ENCODE peak calls at places on chromosomes 13 and 19, in seven cellular contexts. One of them, this sample, is unnamed.

GRCh38 chr13:109885235-109885634 is 98.9 kb upstream of the IRS2 start:
- DNase-seq in HEK293T: no peak
- DNase-seq in WTC11: no peak
- DNase-seq in GM12878: no peak
- DNase-seq in HepG2: no peak
- DNase-seq in HCT116: no peak
- DNase-seq in H1: no peak
- DNase-seq in this sample: no peak

GRCh38 chr19:55624109-55625003 is at the start of gene ZNF784:
- DNase-seq in HEK293T: peak; percentile 94
- DNase-seq in WTC11: peak; percentile 92
- DNase-seq in GM12878: no peak
- DNase-seq in HepG2: peak; percentile 82
- DNase-seq in HCT116: peak; percentile 85
- DNase-seq in H1: peak; percentile 95
- DNase-seq in this sample: peak; percentile 95

GRCh38 chr13:112965103-112965502 is 3.9 kb upstream of the MCF2L start:
- DNase-seq in HEK293T: no peak
- DNase-seq in WTC11: no peak
- DNase-seq in GM12878: no peak
- DNase-seq in HepG2: no peak
- DNase-seq in HCT116: no peak
- DNase-seq in H1: no peak
- DNase-seq in this sample: no peak

GRCh38 chr13:79196366-79196765 is 209.7 kb downstream of the RBM26 start:
- DNase-seq in HEK293T: no peak
- DNase-seq in WTC11: no peak
- DNase-seq in GM12878: no peak
- DNase-seq in HepG2: no peak
- DNase-seq in HCT116: no peak
- DNase-seq in H1: no peak
- DNase-seq in this sample: no peak

GRCh38 chr19:55592391-55593090 is 6.8 kb downstream of the FIZ1 start:
- DNase-seq in HEK293T: no peak
- DNase-seq in WTC11: no peak
- DNase-seq in GM12878: no peak
- DNase-seq in HepG2: no peak
- DNase-seq in HCT116: no peak
- DNase-seq in H1: peak; percentile 45
- DNase-seq in this sample: no peak

GRCh38 chr13:32159147-32159869 is 127.7 kb downstream of the FRY start:
- DNase-seq in HEK293T: no peak
- DNase-seq in WTC11: no peak
- DNase-seq in GM12878: no peak
- DNase-seq in HepG2: no peak
- DNase-seq in HCT116: no peak
- DNase-seq in H1: no peak
- DNase-seq in this sample: no peak

GRCh38 chr13:39054112-39054511 is 15.9 kb downstream of the NHLRC3 start:
- DNase-seq in HEK293T: no peak
- DNase-seq in WTC11: no peak
- DNase-seq in GM12878: no peak
- DNase-seq in HepG2: no peak
- DNase-seq in HCT116: no peak
- DNase-seq in H1: no peak
- DNase-seq in this sample: no peak

GRCh38 chr19:18294467-18294864 is 13.0 kb upstream of the JUND start:
- DNase-seq in HEK293T: no peak
- DNase-seq in WTC11: peak; percentile 48
- DNase-seq in GM12878: no peak
- DNase-seq in HepG2: no peak
- DNase-seq in HCT116: no peak
- DNase-seq in H1: no peak
- DNase-seq in this sample: peak; percentile 31

GRCh38 chr13:76153239-76153638 is 517.1 kb downstream of the LMO7 start:
- DNase-seq in HEK293T: no peak
- DNase-seq in WTC11: no peak
- DNase-seq in GM12878: no peak
- DNase-seq in HepG2: no peak
- DNase-seq in HCT116: no peak
- DNase-seq in H1: no peak
- DNase-seq in this sample: no peak

GRCh38 chr19:2385053-2385721 is 25.1 kb downstream of the TMPRSS9 start:
- DNase-seq in HEK293T: peak; percentile 93
- DNase-seq in WTC11: peak; percentile 84
- DNase-seq in GM12878: no peak
- DNase-seq in HepG2: peak; percentile 81
- DNase-seq in HCT116: peak; percentile 97
- DNase-seq in H1: peak; percentile 82
- DNase-seq in this sample: peak; percentile 94

GRCh38 chr13:46288570-46289259 is 77.0 kb downstream of the LRRC63 start:
- DNase-seq in HEK293T: peak; percentile 49
- DNase-seq in WTC11: no peak
- DNase-seq in GM12878: peak; percentile 19
- DNase-seq in HepG2: peak; percentile 27
- DNase-seq in HCT116: peak; percentile 39
- DNase-seq in H1: no peak
- DNase-seq in this sample: peak; percentile 37

GRCh38 chr13:74794147-74794546 is 659.9 kb upstream of the KLF12 start:
- DNase-seq in HEK293T: no peak
- DNase-seq in WTC11: no peak
- DNase-seq in GM12878: no peak
- DNase-seq in HepG2: no peak
- DNase-seq in HCT116: no peak
- DNase-seq in H1: no peak
- DNase-seq in this sample: no peak

GRCh38 chr13:49217962-49218492 is 2.1 kb upstream of the MLNR start:
- DNase-seq in HEK293T: no peak
- DNase-seq in WTC11: no peak
- DNase-seq in GM12878: no peak
- DNase-seq in HepG2: no peak
- DNase-seq in HCT116: no peak
- DNase-seq in H1: peak; percentile 55
- DNase-seq in this sample: no peak

GRCh38 chr19:40213251-40213793 is 4.9 kb downstream of the TTC9B start:
- DNase-seq in HEK293T: no peak
- DNase-seq in WTC11: no peak
- DNase-seq in GM12878: no peak
- DNase-seq in HepG2: no peak
- DNase-seq in HCT116: no peak
- DNase-seq in H1: no peak
- DNase-seq in this sample: no peak

GRCh38 chr19:17255150-17255621 is 9.4 kb downstream of the USHBP1 start:
- DNase-seq in HEK293T: no peak
- DNase-seq in WTC11: no peak
- DNase-seq in GM12878: no peak
- DNase-seq in HepG2: peak; percentile 75
- DNase-seq in HCT116: no peak
- DNase-seq in H1: no peak
- DNase-seq in this sample: no peak

GRCh38 chr13:24281188-24282008 is 28.0 kb upstream of the C1QTNF9 start:
- DNase-seq in HEK293T: no peak
- DNase-seq in WTC11: no peak
- DNase-seq in GM12878: no peak
- DNase-seq in HepG2: no peak
- DNase-seq in HCT116: no peak
- DNase-seq in H1: no peak
- DNase-seq in this sample: no peak

GRCh38 chr13:99657848-99658265 is 156.6 kb downstream of the TM9SF2 start:
- DNase-seq in HEK293T: no peak
- DNase-seq in WTC11: peak; percentile 63
- DNase-seq in GM12878: no peak
- DNase-seq in HepG2: no peak
- DNase-seq in HCT116: no peak
- DNase-seq in H1: peak; percentile 74
- DNase-seq in this sample: no peak

GRCh38 chr19:44722131-44723121 is 23.5 kb downstream of the CEACAM16 start:
- DNase-seq in HEK293T: no peak
- DNase-seq in WTC11: no peak
- DNase-seq in GM12878: peak; percentile 48
- DNase-seq in HepG2: no peak
- DNase-seq in HCT116: no peak
- DNase-seq in H1: no peak
- DNase-seq in this sample: no peak

GRCh38 chr19:48627211-48627864 is 8.0 kb downstream of the SPHK2 start:
- DNase-seq in HEK293T: no peak
- DNase-seq in WTC11: no peak
- DNase-seq in GM12878: no peak
- DNase-seq in HepG2: peak; percentile 73
- DNase-seq in HCT116: no peak
- DNase-seq in H1: no peak
- DNase-seq in this sample: no peak

GRCh38 chr13:32314271-32314967 is 744 bp downstream of the ZAR1L start:
- DNase-seq in HEK293T: no peak
- DNase-seq in WTC11: no peak
- DNase-seq in GM12878: no peak
- DNase-seq in HepG2: no peak
- DNase-seq in HCT116: no peak
- DNase-seq in H1: no peak
- DNase-seq in this sample: no peak

GRCh38 chr13:112643759-112644459 is 45.9 kb upstream of the ATP11A start:
- DNase-seq in HEK293T: no peak
- DNase-seq in WTC11: no peak
- DNase-seq in GM12878: no peak
- DNase-seq in HepG2: peak; percentile 13
- DNase-seq in HCT116: no peak
- DNase-seq in H1: no peak
- DNase-seq in this sample: no peak

GRCh38 chr19:42846597-42846996 is 32.9 kb downstream of the PSG1 start:
- DNase-seq in HEK293T: no peak
- DNase-seq in WTC11: no peak
- DNase-seq in GM12878: no peak
- DNase-seq in HepG2: no peak
- DNase-seq in HCT116: no peak
- DNase-seq in H1: no peak
- DNase-seq in this sample: no peak

GRCh38 chr19:42850981-42851717 is 28.4 kb downstream of the PSG1 start:
- DNase-seq in HEK293T: no peak
- DNase-seq in WTC11: no peak
- DNase-seq in GM12878: no peak
- DNase-seq in HepG2: peak; percentile 15
- DNase-seq in HCT116: peak; percentile 18
- DNase-seq in H1: no peak
- DNase-seq in this sample: no peak
- TF ChIP-seq SP1 in HEK293T: no peak
- TF ChIP-seq SP1 in WTC11: no peak
- TF ChIP-seq SP1 in GM12878: no peak
- TF ChIP-seq SP1 in HepG2: no peak
- TF ChIP-seq SP1 in HCT116: no peak
- TF ChIP-seq SP1 in H1: no peak
- TF ChIP-seq SP1 in this sample: no peak

DNA sequence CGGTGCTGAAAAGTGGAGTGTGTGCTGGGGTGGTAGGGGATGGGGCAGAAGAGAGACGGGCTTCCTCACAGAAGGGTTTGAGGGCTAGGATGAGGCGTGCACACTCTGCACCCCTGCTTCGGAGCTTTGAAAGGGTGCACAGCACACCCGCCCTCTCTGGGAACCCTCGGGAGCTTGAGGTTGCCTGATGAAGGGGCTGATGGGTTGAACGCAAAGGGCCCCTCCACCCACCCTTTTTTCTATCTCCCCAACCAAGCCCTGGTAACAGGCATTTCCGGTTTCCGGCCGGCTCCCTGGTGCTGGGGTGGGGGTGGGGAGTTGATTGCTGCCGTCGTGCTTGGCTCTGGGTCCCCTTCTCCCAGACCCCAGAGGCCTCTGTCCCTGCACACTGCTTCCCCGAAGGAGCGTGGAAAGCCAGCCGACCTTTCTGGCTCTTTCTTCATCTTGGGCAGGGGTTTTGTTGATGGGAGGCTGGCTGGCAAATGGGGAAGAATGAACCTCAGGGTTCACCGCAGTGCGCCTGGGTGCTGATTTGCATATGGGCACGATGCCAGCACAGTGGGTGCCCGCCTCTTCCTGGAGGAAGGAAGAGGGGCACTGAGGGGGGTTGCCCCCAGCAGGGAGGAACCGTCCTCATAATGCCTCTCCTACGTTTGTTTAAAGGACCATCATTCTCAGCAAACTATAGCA is 29.0 kb downstream of the VAV1 start:
- DNase-seq in HEK293T: no peak
- DNase-seq in WTC11: peak; percentile 12
- DNase-seq in GM12878: peak; percentile 85
- DNase-seq in HepG2: no peak
- DNase-seq in HCT116: peak; percentile 56
- DNase-seq in H1: peak; percentile 42
- DNase-seq in this sample: peak; percentile 44
- TF ChIP-seq SP1 in HEK293T: no peak
- TF ChIP-seq SP1 in WTC11: no peak
- TF ChIP-seq SP1 in GM12878: peak; percentile 53
- TF ChIP-seq SP1 in HepG2: no peak
- TF ChIP-seq SP1 in HCT116: peak; percentile 24
- TF ChIP-seq SP1 in H1: peak; percentile 25
- TF ChIP-seq SP1 in this sample: no peak

DNA sequence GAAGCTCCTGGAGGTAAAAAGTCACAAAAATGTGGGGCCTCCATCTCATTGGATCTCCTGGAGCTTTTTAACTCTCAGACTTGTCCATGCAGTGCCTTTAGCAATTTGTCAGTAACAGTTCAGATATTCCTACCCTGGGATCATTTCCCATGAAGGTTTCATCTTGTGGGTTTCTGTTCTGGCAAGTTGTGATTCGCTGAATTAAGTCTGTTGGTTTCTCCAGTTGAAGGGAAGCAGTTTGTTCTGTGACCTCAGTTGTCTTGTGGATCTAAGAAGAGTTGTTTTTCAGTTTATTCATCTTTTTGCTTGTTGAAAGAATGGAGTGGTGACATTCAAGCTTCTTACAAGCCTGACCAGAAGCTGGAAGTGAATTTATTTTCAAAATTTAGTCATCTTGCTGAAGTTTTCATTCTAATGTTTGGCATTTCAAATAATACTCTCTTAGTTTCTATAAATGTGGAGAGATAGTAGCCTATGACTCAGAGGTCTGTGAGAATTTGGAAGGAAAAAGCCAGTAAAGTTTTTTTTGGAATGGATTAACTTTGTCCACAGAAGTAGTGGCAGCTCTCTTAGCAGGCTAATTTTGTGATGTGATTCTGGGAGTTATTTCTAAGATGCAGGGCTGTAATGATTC is 120.1 kb upstream of the CSNK1A1L start:
- DNase-seq in HEK293T: no peak
- DNase-seq in WTC11: no peak
- DNase-seq in GM12878: no peak
- DNase-seq in HepG2: no peak
- DNase-seq in HCT116: no peak
- DNase-seq in H1: no peak
- DNase-seq in this sample: no peak
- TF ChIP-seq SP1 in HEK293T: no peak
- TF ChIP-seq SP1 in WTC11: no peak
- TF ChIP-seq SP1 in GM12878: no peak
- TF ChIP-seq SP1 in HepG2: no peak
- TF ChIP-seq SP1 in HCT116: no peak
- TF ChIP-seq SP1 in H1: no peak
- TF ChIP-seq SP1 in this sample: no peak

DNA sequence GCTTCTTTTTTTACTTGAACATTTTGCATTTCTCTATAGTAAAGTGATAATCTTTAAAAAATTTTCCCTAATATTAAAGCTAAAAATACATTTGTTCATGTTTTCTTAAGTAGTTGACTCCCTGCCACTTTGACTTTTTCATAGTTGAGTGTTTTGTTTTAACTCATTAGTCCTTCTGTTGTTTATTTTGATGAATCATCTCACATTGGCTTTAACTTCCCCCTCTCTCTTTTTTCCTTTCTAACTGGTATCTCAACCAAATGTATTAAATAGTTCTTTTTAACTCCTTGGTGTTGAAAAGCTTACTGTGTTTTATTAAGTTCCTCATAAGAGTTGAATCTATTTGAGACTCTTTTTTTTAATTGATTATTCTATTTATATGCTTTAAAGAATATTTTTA is 2.8 kb downstream of the TNFSF13B start:
- DNase-seq in HEK293T: no peak
- DNase-seq in WTC11: no peak
- DNase-seq in GM12878: no peak
- DNase-seq in HepG2: no peak
- DNase-seq in HCT116: no peak
- DNase-seq in H1: no peak
- DNase-seq in this sample: no peak
- TF ChIP-seq SP1 in HEK293T: no peak
- TF ChIP-seq SP1 in WTC11: no peak
- TF ChIP-seq SP1 in GM12878: no peak
- TF ChIP-seq SP1 in HepG2: no peak
- TF ChIP-seq SP1 in HCT116: no peak
- TF ChIP-seq SP1 in H1: no peak
- TF ChIP-seq SP1 in this sample: no peak

This sample was measured in K562.